ENCODE peak calls at places on chromosome 4, in four cellular contexts. E, R, M and P are unnamed samples.

GRCh38 chr4:2583092-2583491 is 46.6 kb downstream of the FAM193A start:
- DNase-seq in M (no peak), R (no peak), E (no peak), P (no peak)

GRCh38 chr4:185134176-185134869 is 8.7 kb upstream of the SLC25A4 start:
- DNase-seq in M (peak; percentile 59), E (no peak), R (no peak), P (peak; percentile 21)

GRCh38 chr4:126446917-126447316 is 1132.2 kb downstream of the FAT4 start:
- DNase-seq in M (no peak), E (no peak), R (no peak), P (no peak)

GRCh38 chr4:3780347-3781171 is 14.4 kb downstream of the ADRA2C start:
- DNase-seq in R (no peak), M (no peak), E (no peak), P (peak; percentile 32)

GRCh38 chr4:146342600-146343192 is 128.4 kb downstream of the REELD1 start:
- DNase-seq in E (peak; percentile 8), R (no peak), M (no peak), P (no peak)

GRCh38 chr4:106671711-106672110 is 303.1 kb upstream of the GIMD1 start:
- DNase-seq in E (no peak), M (no peak), R (no peak), P (no peak)

GRCh38 chr4:78645853-78646757 is 94.5 kb downstream of the ANXA3 start:
- DNase-seq in R (no peak), E (no peak), M (no peak), P (no peak)

GRCh38 chr4:155900402-155900801 is 3.1 kb upstream of the TDO2 start:
- DNase-seq in R (no peak), E (no peak), M (no peak), P (no peak)

GRCh38 chr4:120718979-120719566 is 203.5 kb downstream of the PRDM5 start:
- DNase-seq in M (peak; percentile 16), E (peak; percentile 28), R (no peak), P (peak; percentile 36)

GRCh38 chr4:38802561-38803355 is 1.8 kb downstream of the TLR1 start:
- DNase-seq in M (no peak), R (no peak), E (no peak), P (no peak)

GRCh38 chr4:169485791-169486742 is 126.3 kb downstream of the NEK1 start:
- DNase-seq in M (peak; percentile 49), E (no peak), R (peak; percentile 68), P (peak; percentile 51)

GRCh38 chr4:155914782-155915181 is 11.3 kb downstream of the TDO2 start:
- DNase-seq in R (no peak), M (no peak), E (no peak), P (no peak)

GRCh38 chr4:81685105-81685504 is 213.4 kb upstream of the RASGEF1B start:
- DNase-seq in R (no peak), E (no peak), M (no peak), P (no peak)
- TF ChIP-seq SP1 in R (no peak), E (no peak), M (no peak), P (no peak)

GRCh38 chr4:137390707-137391106 is 141.6 kb downstream of the PCDH18 start:
- DNase-seq in E (no peak), R (no peak), M (no peak), P (no peak)
- TF ChIP-seq SP1 in E (no peak), R (no peak), M (no peak), P (no peak)

DNA sequence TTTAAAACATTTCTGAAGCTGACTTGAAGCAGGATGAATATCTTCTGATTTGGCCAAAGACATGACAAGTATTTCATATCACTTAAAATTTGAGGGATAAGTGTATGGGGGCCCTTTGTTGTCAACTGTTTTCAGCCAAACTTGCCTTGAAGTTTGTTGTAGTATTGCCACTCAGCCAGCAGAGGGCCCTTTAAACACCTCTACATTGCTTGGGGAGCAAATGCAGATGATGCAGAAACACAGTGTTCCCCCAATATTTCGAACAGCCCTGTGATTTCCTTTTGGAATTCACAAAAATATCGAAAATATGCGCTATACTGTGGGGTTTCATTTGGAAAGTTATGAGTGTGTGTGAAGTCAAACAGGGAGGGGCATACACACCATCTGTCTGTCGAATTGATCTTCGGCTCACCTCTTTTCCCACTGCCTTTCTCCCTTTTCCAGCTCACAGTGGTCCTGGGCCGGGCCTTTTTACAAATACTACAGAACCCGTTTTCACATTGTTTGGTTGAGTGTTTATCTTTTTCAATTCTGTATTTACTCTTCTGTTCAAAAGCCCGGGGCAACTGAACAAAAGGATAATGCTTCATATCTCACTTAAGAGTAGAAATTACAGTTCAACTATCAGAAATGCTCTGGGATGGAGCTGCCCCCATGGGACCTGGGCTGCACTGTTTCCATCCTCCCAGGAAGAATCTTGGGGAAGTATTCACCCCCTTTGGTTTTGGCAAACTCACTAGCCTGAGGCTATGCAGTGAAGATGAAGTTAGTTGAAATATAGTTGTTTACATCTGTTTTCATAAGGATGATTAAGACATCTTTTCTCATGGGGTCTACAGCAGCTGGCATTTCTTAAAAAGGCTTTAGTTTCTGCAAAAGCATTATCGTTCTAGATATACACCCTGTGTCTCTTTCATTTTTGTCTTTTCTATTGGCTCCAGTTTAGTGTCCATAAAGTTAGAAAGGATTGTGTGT is 137.6 kb downstream of the EGF start:
- DNase-seq in M (peak; percentile 8), E (peak; percentile 59), R (peak; percentile 8), P (peak; percentile 35)
- TF ChIP-seq SP1 in M (no peak), E (no peak), R (no peak), P (no peak)

GRCh38 chr4:26568446-26568994 is 15.4 kb upstream of the TBC1D19 start:
- DNase-seq in M (peak; percentile 93), E (no peak), R (no peak), P (no peak)
- TF ChIP-seq SP1 in M (peak; percentile 94), E (no peak), R (no peak), P (no peak)

GRCh38 chr4:158458271-158458895 is 63.3 kb upstream of the RXFP1 start:
- DNase-seq in R (no peak), E (no peak), M (no peak), P (no peak)

GRCh38 chr4:158459085-158459820 is 62.4 kb upstream of the RXFP1 start:
- DNase-seq in R (no peak), M (no peak), E (no peak), P (no peak)

GRCh38 chr4:158462611-158463010 is 59.1 kb upstream of the RXFP1 start:
- DNase-seq in R (no peak), E (no peak), M (no peak), P (no peak)

DNA sequence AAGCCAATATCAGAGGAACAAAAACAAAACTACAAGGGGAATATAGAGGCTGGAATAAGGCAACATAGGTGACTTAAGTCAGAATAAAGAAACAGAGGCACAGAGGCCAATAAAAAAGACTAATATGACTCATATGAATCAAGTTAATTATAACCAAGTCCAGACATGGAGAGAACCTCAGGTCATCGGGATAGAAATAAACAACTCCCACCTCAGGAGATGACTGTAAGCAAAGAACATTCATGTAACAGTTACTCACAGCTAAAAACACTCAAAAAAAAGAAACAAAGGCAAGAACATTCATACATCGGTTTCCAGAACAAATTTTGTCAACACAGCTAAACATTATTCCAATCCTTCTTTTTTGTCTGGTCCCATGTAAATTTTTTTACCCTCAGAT is 60.3 kb upstream of the RXFP1 start:
- DNase-seq in E (no peak), R (no peak), M (no peak), P (no peak)
- TF ChIP-seq SP1 in E (no peak), R (no peak), M (no peak), P (no peak)

GRCh38 chr4:85939595-85939994 is 420.3 kb downstream of the MAPK10 start:
- DNase-seq in M (no peak), R (no peak), E (no peak), P (no peak)

GRCh38 chr4:85937507-85937906 is 422.3 kb downstream of the MAPK10 start:
- DNase-seq in E (no peak), M (no peak), R (no peak), P (no peak)

GRCh38 chr4:85938062-85938461 is 421.8 kb downstream of the MAPK10 start:
- DNase-seq in R (no peak), E (no peak), M (no peak), P (no peak)

GRCh38 chr4:85940131-85940530 is 419.7 kb downstream of the MAPK10 start:
- DNase-seq in R (no peak), E (no peak), M (no peak), P (no peak)

GRCh38 chr4:85938902-85939301 is 421.0 kb downstream of the MAPK10 start:
- DNase-seq in M (no peak), E (no peak), R (no peak), P (no peak)
- TF ChIP-seq SP1 in M (no peak), E (no peak), R (no peak), P (no peak)

GRCh38 chr4:40194602-40195161 is 2.1 kb upstream of the RHOH start:
- DNase-seq in M (no peak), E (no peak), R (no peak), P (no peak)
- TF ChIP-seq SP1 in M (no peak), E (no peak), R (no peak), P (no peak)

GRCh38 chr4:15104825-15105224 is 102.5 kb downstream of the CPEB2 start:
- DNase-seq in E (no peak), M (no peak), R (no peak), P (no peak)

GRCh38 chr4:15110120-15110571 is 107.9 kb downstream of the CPEB2 start:
- DNase-seq in M (no peak), R (no peak), E (no peak), P (no peak)

GRCh38 chr4:15106417-15106816 is 104.1 kb downstream of the CPEB2 start:
- DNase-seq in R (no peak), E (no peak), M (no peak), P (no peak)

DNA sequence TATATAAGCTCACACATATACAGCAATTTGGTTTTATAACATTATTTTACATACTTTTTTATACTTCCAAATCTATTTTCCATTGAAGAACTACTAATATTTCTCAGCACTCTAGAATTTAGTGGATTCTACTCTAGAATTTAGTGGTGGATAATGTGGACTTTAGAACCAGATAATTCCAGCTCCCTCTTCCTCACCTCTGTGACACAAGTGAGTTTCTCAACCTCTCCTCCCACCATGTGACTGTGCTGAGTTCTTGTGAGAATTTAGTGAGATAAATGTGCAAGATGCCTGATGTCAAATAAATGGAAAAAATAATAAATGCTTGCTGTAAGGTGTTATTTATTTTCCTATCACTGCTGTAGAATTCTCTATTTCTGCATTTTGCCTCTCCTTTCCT is 107.3 kb downstream of the CPEB2 start:
- DNase-seq in R (no peak), E (no peak), M (no peak), P (no peak)
- TF ChIP-seq SP1 in R (no peak), E (no peak), M (no peak), P (no peak)

GRCh38 chr4:70714061-70714468 is 7.7 kb upstream of the RUFY3 start:
- DNase-seq in E (no peak), M (no peak), R (no peak), P (no peak)

GRCh38 chr4:70712604-70713452 is 8.9 kb upstream of the RUFY3 start:
- DNase-seq in E (no peak), M (no peak), R (no peak), P (no peak)

GRCh38 chr4:70713453-70714026 is 8.2 kb upstream of the RUFY3 start:
- DNase-seq in M (no peak), R (peak; percentile 47), E (no peak), P (no peak)

GRCh38 chr4:70714488-70714887 is 7.3 kb upstream of the RUFY3 start:
- DNase-seq in M (no peak), R (no peak), E (no peak), P (no peak)

DNA sequence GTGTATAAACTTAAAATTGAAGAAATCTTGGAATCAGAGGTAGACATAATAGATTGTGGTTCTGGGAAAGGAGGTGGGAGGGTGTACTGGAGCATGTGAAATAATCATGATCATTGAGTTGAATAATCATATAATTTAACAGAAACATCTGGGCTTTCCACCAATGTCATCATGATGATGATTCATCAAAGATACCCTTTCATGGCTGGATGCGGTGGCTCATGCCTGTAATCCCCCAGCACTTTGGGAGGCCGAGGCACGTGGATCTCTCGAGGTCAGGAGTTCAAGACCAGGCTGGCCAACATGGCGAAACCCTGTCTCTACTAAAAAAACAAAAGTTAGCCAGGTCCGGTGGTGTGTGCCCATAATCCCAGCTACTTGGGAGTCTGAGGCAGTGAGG is 6.7 kb upstream of the RUFY3 start:
- DNase-seq in E (no peak), M (no peak), R (no peak), P (no peak)
- TF ChIP-seq SP1 in E (no peak), M (no peak), R (no peak), P (no peak)